ENCODE peak calls at places on chromosomes 1 and 21, in ten cellular contexts. I is fibroblast of pulmonary artery, O is brain microvascular endothelial cell, R is B cell, A is cardiac muscle cell, H is LoVo, S is NCI-H1694 treated with DMSO at 0.1 percent for 48 hours, L is GM12865, F is astrocyte, U is fibroblast of the conjunctiva. X is an unnamed sample.

GRCh38 chr1:9538669-9539164 is 548 bp upstream of the SLC25A33 start:
- DNase-seq in I (no peak), O (no peak), R (no peak), A (no peak), H (no peak), S (no peak), L (no peak), F (no peak), U (no peak), X (no peak)

GRCh38 chr1:229059671-229060079 is 211.2 kb upstream of the RAB4A start:
- DNase-seq in I (peak), O (peak), R (no peak), A (peak), H (no peak), S (no peak), L (no peak), F (peak), U (peak), X (no peak)

GRCh38 chr1:205069371-205070125 is 14.7 kb downstream of the TMEM81 start:
- DNase-seq in I (no peak), O (no peak), R (no peak), A (no peak), H (no peak), S (no peak), L (no peak), F (no peak), U (no peak), X (no peak)

GRCh38 chr1:93980320-93980744 is 71.1 kb upstream of the GCLM start:
- DNase-seq in I (no peak), O (no peak), R (no peak), A (peak), H (no peak), S (peak), L (peak), F (no peak), U (no peak), X (no peak)

GRCh38 chr1:35507947-35508346 is 49.3 kb downstream of the KIAA0319L start:
- DNase-seq in I (no peak), O (no peak), R (no peak), A (no peak), H (no peak), S (no peak), L (no peak), F (no peak), U (no peak), X (no peak)

GRCh38 chr1:156746716-156747631 is 4.5 kb downstream of the HDGF start:
- DNase-seq in I (peak), O (peak), R (peak), A (peak), H (peak), S (peak), L (peak), F (peak), U (peak), X (no peak)

GRCh38 chr1:180167721-180168467 is 13.2 kb downstream of the QSOX1 start:
- DNase-seq in I (no peak), O (no peak), R (no peak), A (no peak), H (peak), S (no peak), L (no peak), F (no peak), U (no peak), X (no peak)

GRCh38 chr1:165738794-165739193 is 29.9 kb downstream of the TMCO1 start:
- DNase-seq in I (no peak), O (no peak), R (peak), A (no peak), H (no peak), S (no peak), L (peak), F (no peak), U (no peak), X (no peak)

GRCh38 chr1:43582162-43582566 is 51.5 kb downstream of the PTPRF start:
- DNase-seq in I (peak), O (peak), R (no peak), A (peak), H (peak), S (peak), L (peak), F (peak), U (peak), X (no peak)

GRCh38 chr1:167713330-167714081 is 8.3 kb upstream of the MPZL1 start:
- DNase-seq in I (peak), O (no peak), R (no peak), A (peak), H (no peak), S (no peak), L (peak), F (peak), U (no peak), X (no peak)

GRCh38 chr1:225318706-225319575 is 108.9 kb downstream of the LBR start:
- DNase-seq in I (peak), O (peak), R (no peak), A (peak), H (peak), S (peak), L (peak), F (peak), U (peak), X (no peak)

GRCh38 chr1:46544561-46545240 is 6.7 kb downstream of the KNCN start:
- DNase-seq in I (no peak), O (no peak), R (no peak), A (no peak), H (no peak), S (no peak), L (no peak), F (no peak), U (no peak), X (no peak)

GRCh38 chr21:37914211-37914900 is 1.9 kb downstream of the KCNJ6 start:
- DNase-seq in I (peak), O (peak), R (no peak), A (peak), H (no peak), S (peak), L (peak), F (peak), U (no peak), X (no peak)

GRCh38 chr21:45330075-45330781 is 42.5 kb upstream of the POFUT2 start:
- DNase-seq in I (peak), O (peak), R (no peak), A (peak), H (peak), S (no peak), L (no peak), F (peak), U (peak), X (no peak)

GRCh38 chr1:84271452-84272273 is 29.8 kb upstream of the SAMD13 start:
- DNase-seq in I (peak), O (no peak), R (peak), A (peak), H (peak), S (no peak), L (peak), F (peak), U (no peak), X (no peak)

GRCh38 chr1:98054786-98055185 is 134.0 kb upstream of the DPYD start:
- DNase-seq in I (no peak), O (no peak), R (no peak), A (no peak), H (no peak), S (no peak), L (no peak), F (no peak), U (no peak), X (no peak)

GRCh38 chr1:199780948-199781347 is 246.6 kb upstream of the NR5A2 start:
- DNase-seq in I (peak), O (no peak), R (no peak), A (no peak), H (no peak), S (no peak), L (no peak), F (peak), U (no peak), X (no peak)

GRCh38 chr1:64183380-64183984 is 19.9 kb upstream of the UBE2U start:
- DNase-seq in I (peak), O (no peak), R (no peak), A (peak), H (no peak), S (no peak), L (no peak), F (no peak), U (no peak), X (no peak)

GRCh38 chr1:46689326-46689725 is 17.7 kb downstream of the TEX38 start:
- DNase-seq in I (no peak), O (no peak), R (no peak), A (no peak), H (no peak), S (no peak), L (no peak), F (peak), U (no peak), X (no peak)

GRCh38 chr1:218971166-218971565 is 202.5 kb upstream of the LYPLAL1 start:
- DNase-seq in I (peak), O (no peak), R (no peak), A (peak), H (no peak), S (no peak), L (no peak), F (no peak), U (peak), X (no peak)

GRCh38 chr21:45545236-45545570 is 3.0 kb upstream of the SLC19A1 start:
- DNase-seq in I (no peak), O (no peak), R (peak), A (no peak), H (no peak), S (no peak), L (no peak), F (no peak), U (no peak), X (no peak)

GRCh38 chr21:42818328-42818749 is 61.0 kb downstream of the WDR4 start:
- DNase-seq in I (peak), O (peak), R (no peak), A (peak), H (peak), S (peak), L (peak), F (peak), U (peak), X (no peak)

GRCh38 chr1:203325004-203325417 is 19.7 kb downstream of the BTG2 start:
- DNase-seq in I (no peak), O (no peak), R (peak), A (no peak), H (no peak), S (peak), L (peak), F (peak), U (no peak), X (no peak)

GRCh38 chr1:155077758-155078495 is 710 bp upstream of the EFNA3 start:
- DNase-seq in I (no peak), O (no peak), R (no peak), A (no peak), H (no peak), S (no peak), L (no peak), F (no peak), U (no peak), X (no peak)

GRCh38 chr1:153532161-153532560 is 3.6 kb downstream of the S100A6 start:
- DNase-seq in I (no peak), O (no peak), R (no peak), A (no peak), H (no peak), S (no peak), L (no peak), F (no peak), U (no peak), X (no peak)

GRCh38 chr21:25732091-25732760 is 2.5 kb downstream of the ATP5PF start:
- DNase-seq in I (no peak), O (no peak), R (no peak), A (peak), H (no peak), S (no peak), L (no peak), F (no peak), U (no peak), X (no peak)

GRCh38 chr1:234918216-234918841 is 210.3 kb downstream of the TOMM20 start:
- DNase-seq in I (peak), O (peak), R (no peak), A (peak), H (no peak), S (no peak), L (no peak), F (peak), U (no peak), X (no peak)

GRCh38 chr1:185170291-185170848 is 13.4 kb downstream of the SWT1 start:
- DNase-seq in I (peak), O (peak), R (peak), A (peak), H (peak), S (peak), L (peak), F (peak), U (peak), X (no peak)

GRCh38 chr1:99598738-99599411 is 47.0 kb upstream of the PALMD start:
- DNase-seq in I (no peak), O (peak), R (no peak), A (no peak), H (no peak), S (no peak), L (peak), F (peak), U (no peak), X (no peak)

GRCh38 chr1:85411567-85412312 is 53.2 kb downstream of the DDAH1 start:
- DNase-seq in I (no peak), O (no peak), R (no peak), A (no peak), H (no peak), S (no peak), L (no peak), F (peak), U (no peak), X (no peak)

X was measured in cortex of kidney.